ENCODE peak calls at places on chromosomes 3 and 15, in four cellular contexts. S is astrocyte, H is ovary, V is iPS-NIHi11. N is an unnamed sample.

GRCh38 chr15:57227899-57228298 is 148.4 kb upstream of the CGNL1 start:
- DNase-seq in S (peak), H (no peak), V (no peak), N (peak)

GRCh38 chr3:159787191-159787590 is 201.4 kb upstream of the IL12A start:
- DNase-seq in S (peak), H (no peak), V (no peak), N (peak)

GRCh38 chr15:65512807-65513416 is 4.6 kb downstream of the DPP8 start:
- DNase-seq in S (peak), H (peak), V (no peak), N (peak)

GRCh38 chr3:146071636-146072035 is 89.3 kb downstream of the PLOD2 start:
- DNase-seq in S (no peak), H (no peak), V (no peak), N (no peak)

GRCh38 chr3:29280675-29281264 is at the start of gene RBMS3:
- DNase-seq in S (peak), H (peak), V (peak), N (peak)

GRCh38 chr15:72859757-72860145 is 76.2 kb upstream of the ADPGK start:
- DNase-seq in S (no peak), H (no peak), V (no peak), N (no peak)

GRCh38 chr3:154886437-154886836 is 193.7 kb upstream of the MME start:
- DNase-seq in S (peak), H (no peak), V (no peak), N (peak)

GRCh38 chr3:101963902-101964362 is 114.6 kb downstream of the NFKBIZ start:
- DNase-seq in S (peak), H (no peak), V (no peak), N (peak)

GRCh38 chr15:70020229-70020628 is 77.5 kb downstream of the TLE3 start:
- DNase-seq in S (no peak), H (no peak), V (no peak), N (no peak)

GRCh38 chr3:63967675-63968611 is 55.4 kb downstream of the PSMD6 start:
- DNase-seq in S (peak), H (peak), V (peak), N (peak)

GRCh38 chr3:150275946-150276345 is 132.2 kb upstream of the TSC22D2 start:
- DNase-seq in S (peak), H (no peak), V (no peak), N (no peak)

GRCh38 chr3:76429536-76430177 is 610.2 kb upstream of the ROBO2 start:
- DNase-seq in S (no peak), H (no peak), V (no peak), N (no peak)

GRCh38 chr15:60626669-60627068 is 147.7 kb upstream of the ICE2 start:
- DNase-seq in S (no peak), H (no peak), V (no peak), N (no peak)

GRCh38 chr3:59764131-59764530 is 714.3 kb upstream of the CFAP20DC start:
- DNase-seq in S (no peak), H (no peak), V (no peak), N (no peak)